ENCODE peak calls at places on chromosome 21, in eight cellular contexts. S is tibial nerve, E is transverse colon, D is Peyer's patch, U is adrenal gland, W is IMR-90, I is sigmoid colon, Z is breast epithelium. N is an unnamed sample. For H3K4me1, the result is how much of the 10 kb centered on the place peaks cover.

GRCh38 chr21:41899431-41900202 is 20.5 kb upstream of the PRDM15 start:
- DNase-seq in S (no peak), E (no peak), D (no peak), U (no peak), W (no peak), I (peak), Z (no peak), N (no peak)

GRCh38 chr21:45869121-45870007 is 112.2 kb upstream of the COL6A1 start:
- DNase-seq in S (no peak), E (no peak), D (peak), U (no peak), W (peak), I (peak), Z (no peak), N (no peak)

GRCh38 chr21:42278750-42279149 is 36.5 kb downstream of the TFF3 start:
- DNase-seq in S (no peak), E (no peak), D (no peak), U (no peak), W (no peak), I (no peak), Z (no peak), N (no peak)

GRCh38 chr21:45320261-45320990 is 32.7 kb upstream of the POFUT2 start:
- DNase-seq in S (no peak), E (no peak), D (no peak), U (peak), W (no peak), I (peak), Z (no peak), N (no peak)

GRCh38 chr21:16370176-16370575 is 640.4 kb downstream of the USP25 start:
- DNase-seq in S (no peak), E (no peak), D (no peak), U (no peak), W (no peak), I (no peak), Z (no peak), N (no peak)

GRCh38 chr21:42225571-42226155 is 6.7 kb downstream of the ABCG1 start:
- DNase-seq in S (no peak), E (no peak), D (peak), U (no peak), W (no peak), I (peak), Z (no peak), N (no peak)

GRCh38 chr21:18142639-18143038 is 102.0 kb upstream of the CHODL start:
- DNase-seq in S (no peak), E (no peak), D (no peak), U (no peak), W (no peak), I (no peak), Z (no peak), N (no peak)

GRCh38 chr21:43375827-43376795 is 50.8 kb downstream of the SIK1 start:
- DNase-seq in S (no peak), E (no peak), D (no peak), U (no peak), W (no peak), I (peak), Z (no peak), N (no peak)

GRCh38 chr21:44487831-44488230 is 32.5 kb downstream of the LRRC3 start:
- DNase-seq in S (no peak), E (no peak), D (no peak), U (no peak), W (peak), I (no peak), Z (no peak), N (no peak)

GRCh38 chr21:39913651-39914145 is 46.5 kb downstream of the PCP4 start:
- DNase-seq in S (no peak), E (no peak), D (no peak), U (no peak), W (no peak), I (no peak), Z (no peak), N (no peak)

GRCh38 chr21:15051652-15052554 is 12.9 kb downstream of the NRIP1 start:
- DNase-seq in S (no peak), E (peak), D (no peak), U (no peak), W (peak), I (no peak), Z (no peak), N (no peak)

GRCh38 chr21:46185717-46186116 is 1.5 kb upstream of the SPATC1L start:
- DNase-seq in S (no peak), E (no peak), D (peak), U (no peak), W (no peak), I (no peak), Z (peak), N (no peak)

GRCh38 chr21:44272231-44272858 is 10.6 kb upstream of the DNMT3L start:
- DNase-seq in S (no peak), E (no peak), D (no peak), U (no peak), W (no peak), I (no peak), Z (no peak), N (no peak)

GRCh38 chr21:42097860-42098259 is 26.7 kb downstream of the UMODL1 start:
- DNase-seq in S (no peak), E (peak), D (peak), U (peak), W (peak), I (no peak), Z (peak), N (peak)

GRCh38 chr21:42245348-42246185 is 26.6 kb downstream of the ABCG1 start:
- DNase-seq in S (no peak), E (no peak), D (no peak), U (peak), W (no peak), I (no peak), Z (no peak), N (no peak)

GRCh38 chr21:45363921-45364463 is 41.0 kb upstream of the COL18A1 start:
- DNase-seq in S (peak), E (peak), D (peak), U (peak), W (peak), I (peak), Z (peak), N (peak)

GRCh38 chr21:45377866-45378257 is 27.1 kb upstream of the COL18A1 start:
- DNase-seq in S (no peak), E (no peak), D (no peak), U (no peak), W (no peak), I (no peak), Z (no peak), N (no peak)

GRCh38 chr21:15929536-15929935 is 199.8 kb downstream of the USP25 start:
- DNase-seq in S (no peak), E (no peak), D (no peak), U (no peak), W (no peak), I (no peak), Z (no peak), N (no peak)

GRCh38 chr21:43972850-43973633 is 39.1 kb upstream of the TRAPPC10 start:
- DNase-seq in S (no peak), E (no peak), D (no peak), U (peak), W (peak), I (no peak), Z (no peak), N (no peak)

GRCh38 chr21:33047231-33047630 is 21.5 kb downstream of the OLIG2 start:
- DNase-seq in S (no peak), E (no peak), D (no peak), U (peak), W (peak), I (no peak), Z (no peak), N (no peak)

GRCh38 chr21:45898781-45899180 is 82.8 kb upstream of the COL6A1 start:
- DNase-seq in S (no peak), E (no peak), D (no peak), U (no peak), W (no peak), I (no peak), Z (no peak), N (peak)

GRCh38 chr21:29091032-29091431 is 17.6 kb upstream of the CCT8 start:
- DNase-seq in S (no peak), E (no peak), D (no peak), U (no peak), W (peak), I (no peak), Z (no peak), N (no peak)

GRCh38 chr21:15063821-15064575 is 802 bp downstream of the NRIP1 start:
- DNase-seq in S (peak), E (peak), D (peak), U (peak), W (no peak), I (peak), Z (peak), N (peak)

GRCh38 chr21:14911351-14911750 is 153.4 kb downstream of the NRIP1 start:
- DNase-seq in S (no peak), E (no peak), D (no peak), U (no peak), W (no peak), I (no peak), Z (no peak), N (peak)

GRCh38 chr21:42681296-42682206 is 28.1 kb downstream of the PDE9A start:
- DNase-seq in S (no peak), E (no peak), D (no peak), U (no peak), W (no peak), I (no peak), Z (no peak), N (no peak)

GRCh38 chr21:25885880-25886279 is 151.1 kb downstream of the GABPA start:
- DNase-seq in S (no peak), E (no peak), D (no peak), U (no peak), W (no peak), I (no peak), Z (no peak), N (no peak)

GRCh38 chr21:42636535-42636914 is 16.9 kb upstream of the PDE9A start:
- DNase-seq in S (no peak), E (no peak), D (no peak), U (no peak), W (peak), I (no peak), Z (no peak), N (no peak)

GRCh38 chr21:45517249-45518065 is 24.8 kb downstream of the SLC19A1 start:
- DNase-seq in S (no peak), E (no peak), D (peak), U (peak), W (no peak), I (peak), Z (no peak), N (no peak)

GRCh38 chr21:45098867-45099266 is 24.5 kb downstream of the ADARB1 start:
- DNase-seq in S (no peak), E (no peak), D (no peak), U (no peak), W (no peak), I (no peak), Z (no peak), N (no peak)

GRCh38 chr21:15491100-15491499 is 238.7 kb upstream of the USP25 start:
- DNase-seq in S (no peak), E (no peak), D (no peak), U (no peak), W (no peak), I (no peak), Z (no peak), N (no peak)

GRCh38 chr21:29258626-29259335 is 39.9 kb upstream of the BACH1 start:
- DNase-seq in S (no peak), E (no peak), D (no peak), U (no peak), W (peak), I (no peak), Z (no peak), N (no peak)

GRCh38 chr21:46412521-46413364 is 45.9 kb upstream of the DIP2A start:
- DNase-seq in S (no peak), E (no peak), D (no peak), U (no peak), W (no peak), I (peak), Z (no peak), N (peak)

GRCh38 chr21:43864806-43865470 is at the start of gene AGPAT3:
- DNase-seq in S (no peak), E (no peak), D (no peak), U (no peak), W (no peak), I (no peak), Z (no peak), N (peak)

GRCh38 chr21:42148097-42148496 is 70.8 kb upstream of the ABCG1 start:
- DNase-seq in S (no peak), E (no peak), D (peak), U (no peak), W (no peak), I (peak), Z (no peak), N (no peak)

DNA sequence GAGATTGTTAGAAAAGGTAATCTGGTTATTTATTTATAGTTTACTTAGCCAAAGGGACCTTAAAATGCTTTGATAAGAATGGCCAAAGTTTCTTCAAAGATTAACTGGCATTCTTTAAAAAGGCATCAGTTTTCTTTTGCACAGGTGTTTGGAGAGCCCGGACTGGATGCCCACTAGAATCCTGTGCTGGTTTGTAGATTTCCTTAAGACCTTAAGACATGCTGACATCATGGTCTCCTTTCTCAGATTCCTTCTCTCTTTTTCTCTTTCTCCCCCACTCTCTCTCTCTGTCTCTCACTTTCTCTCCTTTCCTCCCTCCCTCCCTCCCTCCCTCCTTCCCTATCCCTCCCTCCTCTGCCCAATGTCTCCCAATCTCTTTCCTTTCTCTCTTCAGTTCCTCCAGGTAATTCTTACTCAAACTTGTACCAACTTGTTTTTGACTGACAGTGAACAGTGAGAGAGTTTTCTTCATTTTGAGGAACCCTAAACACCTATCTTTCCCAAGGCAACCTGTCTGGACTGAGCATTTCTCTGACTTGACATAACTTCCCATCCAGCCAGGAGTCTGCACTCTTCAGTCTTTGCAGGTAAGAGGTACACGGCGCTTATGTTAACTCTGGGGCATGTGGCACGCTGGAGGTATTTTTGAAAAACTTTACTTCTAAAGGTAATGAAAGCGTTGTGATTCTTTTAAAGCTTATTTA is at the start of gene KCNJ15:
- DNase-seq in S (no peak), E (no peak), D (no peak), U (no peak), W (no peak), I (no peak), Z (no peak), N (no peak)
- H3K4me3 ChIP-seq in S (no peak), E (no peak), D (no peak), U (no peak), W (no peak), I (no peak), Z (peak), N (no peak)

GRCh38 chr21:31720330-31720729 is 11.6 kb downstream of the SCAF4 start:
- DNase-seq in S (no peak), E (no peak), D (no peak), U (no peak), W (no peak), I (no peak), Z (no peak), N (no peak)
- H3K4me1 ChIP-seq in S (under half), E (half or more), D (under half), U (under half), W (under half), I (under half), Z (under half), N (under half)

GRCh38 chr21:34362670-34363069 is 1.1 kb upstream of the KCNE2 start:
- DNase-seq in S (no peak), E (no peak), D (peak), U (no peak), W (no peak), I (no peak), Z (peak), N (no peak)
- TF ChIP-seq POLR2A in S (no peak), E (no peak), D (no peak), U (no peak), W (no peak), I (no peak), Z (no peak), N (no peak)

DNA sequence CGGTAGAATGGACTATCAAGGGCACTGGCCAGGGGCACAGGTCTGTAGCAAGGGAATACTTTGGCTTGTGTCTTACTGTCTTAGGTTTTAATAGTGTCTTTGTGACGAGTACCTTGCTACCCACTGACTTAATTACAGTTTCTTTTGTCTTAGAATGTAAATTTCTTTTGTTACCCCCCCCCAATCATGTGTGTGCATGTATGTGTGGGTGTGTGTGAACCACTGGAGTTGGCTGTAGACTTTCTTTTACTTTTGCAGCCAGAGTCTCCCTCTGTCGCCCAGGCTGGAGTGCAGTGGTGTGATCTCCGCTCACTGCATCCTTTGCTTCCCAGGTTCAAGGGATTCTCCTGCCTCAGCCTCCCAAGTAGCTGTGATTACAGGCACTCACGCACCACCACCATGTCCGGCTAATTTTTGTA is 61.8 kb upstream of the CLDN14 start:
- DNase-seq in S (no peak), E (no peak), D (no peak), U (no peak), W (no peak), I (no peak), Z (no peak), N (no peak)
- H3K4me3 ChIP-seq in S (no peak), E (no peak), D (no peak), U (no peak), W (no peak), I (no peak), Z (no peak), N (no peak)

GRCh38 chr21:26943916-26944315 is 23.0 kb downstream of the ADAMTS5 start:
- DNase-seq in S (no peak), E (no peak), D (no peak), U (no peak), W (no peak), I (no peak), Z (no peak), N (no peak)
- H3K4me1 ChIP-seq in S (under half), E (under half), D (under half), U (under half), W (under half), I (under half), Z (under half), N (under half)